ENCODE peak calls at places on chromosome 12, in eight cellular contexts. Y is nephron progenitor cell; M is stimulated activated CD4-positive, alpha-beta T cell treated with anti-CD3 and anti-CD28 coated beads, TNF-alpha, amount 100 ng/mL, for 4 hours; L is stromal cell of bone marrow; V is cardiac muscle cell; I is NCI-H1105; U is anterior cingulate cortex; T is HTR-8/SVneo. N is an unnamed sample.

GRCh38 chr12:76874491-76875190 is 4.2 kb downstream of the CSRP2 start:
- DNase-seq in Y (no peak), M (no peak), L (no peak), V (no peak), I (no peak), U (no peak), T (no peak), N (no peak)

GRCh38 chr12:113120670-113121370 is 14.7 kb downstream of the RASAL1 start:
- DNase-seq in Y (no peak), M (no peak), L (no peak), V (no peak), I (peak), U (no peak), T (no peak), N (no peak)

GRCh38 chr12:32367381-32367780 is 32.0 kb upstream of the FGD4 start:
- DNase-seq in Y (no peak), M (no peak), L (no peak), V (no peak), I (no peak), U (no peak), T (no peak), N (no peak)

GRCh38 chr12:132078190-132078589 is 65.9 kb downstream of the DDX51 start:
- DNase-seq in Y (no peak), M (no peak), L (peak), V (peak), I (no peak), U (no peak), T (peak), N (no peak)

GRCh38 chr12:112577473-112578334 is 159.0 kb downstream of the PTPN11 start:
- DNase-seq in Y (no peak), M (no peak), L (no peak), V (no peak), I (no peak), U (no peak), T (no peak), N (no peak)

GRCh38 chr12:108747563-108747962 is 16.2 kb upstream of the CORO1C start:
- DNase-seq in Y (no peak), M (no peak), L (no peak), V (no peak), I (no peak), U (no peak), T (no peak), N (no peak)

GRCh38 chr12:14629832-14630688 is 62.4 kb upstream of the PLBD1 start:
- DNase-seq in Y (peak), M (peak), L (peak), V (peak), I (peak), U (peak), T (peak), N (peak)

GRCh38 chr12:31582155-31582554 is 8.8 kb downstream of the DENND5B start:
- DNase-seq in Y (no peak), M (no peak), L (no peak), V (no peak), I (no peak), U (no peak), T (peak), N (no peak)

GRCh38 chr12:79776111-79776510 is 85.3 kb upstream of the PAWR start:
- DNase-seq in Y (no peak), M (no peak), L (peak), V (peak), I (no peak), U (no peak), T (no peak), N (no peak)

GRCh38 chr12:94190623-94191022 is 42.2 kb downstream of the PLXNC1 start:
- DNase-seq in Y (no peak), M (no peak), L (no peak), V (no peak), I (no peak), U (no peak), T (no peak), N (no peak)

GRCh38 chr12:109475993-109476806 is 900 bp downstream of the KCTD10 start:
- DNase-seq in Y (no peak), M (no peak), L (no peak), V (no peak), I (no peak), U (no peak), T (no peak), N (no peak)

GRCh38 chr12:122851820-122852219 is 16.6 kb downstream of the HIP1R start:
- DNase-seq in Y (no peak), M (no peak), L (peak), V (peak), I (no peak), U (no peak), T (no peak), N (no peak)

GRCh38 chr12:81296556-81297305 is 218.9 kb downstream of the ACSS3 start:
- DNase-seq in Y (no peak), M (no peak), L (peak), V (peak), I (no peak), U (no peak), T (no peak), N (no peak)

GRCh38 chr12:55847603-55848329 is 5.0 kb upstream of the MMP19 start:
- DNase-seq in Y (peak), M (no peak), L (peak), V (peak), I (no peak), U (no peak), T (peak), N (peak)

GRCh38 chr12:115354007-115354452 is 670.1 kb upstream of the TBX3 start:
- DNase-seq in Y (no peak), M (no peak), L (peak), V (peak), I (no peak), U (no peak), T (peak), N (peak)

GRCh38 chr12:2172486-2173214 is 119.9 kb downstream of the CACNA1C start:
- DNase-seq in Y (no peak), M (no peak), L (no peak), V (peak), I (no peak), U (no peak), T (no peak), N (no peak)

GRCh38 chr12:54132979-54133378 is 55.8 kb downstream of the SMUG1 start:
- DNase-seq in Y (no peak), M (no peak), L (no peak), V (no peak), I (no peak), U (no peak), T (no peak), N (no peak)

GRCh38 chr12:48156648-48157015 is 683 bp downstream of the ASB8 start:
- DNase-seq in Y (no peak), M (no peak), L (no peak), V (no peak), I (no peak), U (no peak), T (no peak), N (no peak)

GRCh38 chr12:131164096-131164872 is 210.6 kb downstream of the ADGRD1 start:
- DNase-seq in Y (no peak), M (no peak), L (no peak), V (no peak), I (no peak), U (no peak), T (no peak), N (no peak)

GRCh38 chr12:49784756-49785409 is 43.3 kb downstream of the NCKAP5L start:
- DNase-seq in Y (no peak), M (no peak), L (no peak), V (peak), I (no peak), U (no peak), T (no peak), N (no peak)

GRCh38 chr12:96212456-96213375 is 18.5 kb downstream of the ELK3 start:
- DNase-seq in Y (no peak), M (no peak), L (no peak), V (no peak), I (no peak), U (no peak), T (no peak), N (no peak)

GRCh38 chr12:46224401-46224800 is 44.4 kb downstream of the SLC38A1 start:
- DNase-seq in Y (no peak), M (no peak), L (peak), V (peak), I (no peak), U (peak), T (no peak), N (no peak)

GRCh38 chr12:25775968-25776367 is 182.5 kb upstream of the RASSF8 start:
- DNase-seq in Y (peak), M (no peak), L (no peak), V (peak), I (no peak), U (no peak), T (peak), N (no peak)

GRCh38 chr12:13194462-13195110 is 1.9 kb upstream of the EMP1 start:
- DNase-seq in Y (no peak), M (no peak), L (no peak), V (no peak), I (no peak), U (no peak), T (no peak), N (no peak)

GRCh38 chr12:52351196-52352059 is 15.9 kb downstream of the KRT85 start:
- DNase-seq in Y (no peak), M (no peak), L (no peak), V (no peak), I (no peak), U (peak), T (no peak), N (peak)

GRCh38 chr12:20123465-20123864 is 244.9 kb upstream of the PDE3A start:
- DNase-seq in Y (no peak), M (no peak), L (no peak), V (no peak), I (no peak), U (no peak), T (no peak), N (no peak)

GRCh38 chr12:10211101-10211974 is 1.3 kb upstream of the GABARAPL1 start:
- DNase-seq in Y (no peak), M (no peak), L (no peak), V (no peak), I (no peak), U (no peak), T (no peak), N (no peak)